ENCODE peak calls at places on chromosomes 5 and 9, in four cellular contexts. W, H, N and K are unnamed samples.

GRCh38 chr9:100720922-100721321 is 143.0 kb downstream of the CAVIN4 start:
- DNase-seq in W (no peak), H (no peak), N (no peak), K (no peak)

GRCh38 chr9:69122391-69123141 is 51.5 kb upstream of the TJP2 start:
- DNase-seq in W (peak; percentile 60), H (peak; percentile 74), N (no peak), K (peak; percentile 70)

GRCh38 chr9:134944916-134945315 is 27.2 kb upstream of the FCN1 start:
- DNase-seq in W (no peak), H (no peak), N (no peak), K (no peak)

GRCh38 chr5:61505281-61505680 is 173.2 kb downstream of the ZSWIM6 start:
- DNase-seq in W (no peak), H (no peak), N (no peak), K (no peak)

GRCh38 chr9:87950765-87951488 is 23.4 kb downstream of the CDK20 start:
- DNase-seq in W (peak; percentile 33), H (peak; percentile 62), N (no peak), K (no peak)

GRCh38 chr9:82327641-82328040 is 339.1 kb downstream of the SPATA31D1 start:
- DNase-seq in W (no peak), H (no peak), N (no peak), K (no peak)

GRCh38 chr9:127884427-127884911 is 7.0 kb upstream of the AK1 start:
- DNase-seq in W (peak; percentile 80), H (no peak), N (peak; percentile 64), K (no peak)

GRCh38 chr5:88785396-88786216 is 97.4 kb downstream of the MEF2C start:
- DNase-seq in W (peak; percentile 98), H (peak; percentile 26), N (no peak), K (peak; percentile 98)

GRCh38 chr5:15645376-15645775 is 145.4 kb downstream of the FBXL7 start:
- DNase-seq in W (peak; percentile 77), H (peak; percentile 32), N (no peak), K (no peak)

GRCh38 chr5:168447748-168448147 is 38.5 kb upstream of the RARS1 start:
- DNase-seq in W (no peak), H (no peak), N (no peak), K (no peak)

GRCh38 chr9:87088192-87088591 is 140.9 kb upstream of the GAS1 start:
- DNase-seq in W (no peak), H (no peak), N (no peak), K (no peak)

GRCh38 chr5:60463179-60463868 is 236.6 kb downstream of the DEPDC1B start:
- DNase-seq in W (no peak), H (no peak), N (no peak), K (peak; percentile 1)

GRCh38 chr9:71323357-71323756 is 201.9 kb upstream of the TRPM3 start:
- DNase-seq in W (no peak), H (no peak), N (no peak), K (no peak)

GRCh38 chr5:159912033-159912800 is 4.1 kb upstream of the ADRA1B start:
- DNase-seq in W (peak; percentile 61), H (peak; percentile 37), N (no peak), K (peak; percentile 52)

GRCh38 chr9:36040271-36040925 is 3.7 kb downstream of the RECK start:
- DNase-seq in W (no peak), H (no peak), N (no peak), K (no peak)

GRCh38 chr5:168714046-168714445 is 134.9 kb upstream of the PANK3 start:
- DNase-seq in W (peak; percentile 47), H (no peak), N (no peak), K (peak; percentile 9)

GRCh38 chr5:145574889-145575573 is 260.1 kb downstream of the PRELID2 start:
- DNase-seq in W (peak; percentile 19), H (no peak), N (no peak), K (no peak)

GRCh38 chr5:58940446-58940845 is 357.6 kb downstream of the RAB3C start:
- DNase-seq in W (no peak), H (no peak), N (no peak), K (no peak)

GRCh38 chr5:685262-686171 is 7.6 kb downstream of the TPPP start:
- DNase-seq in W (no peak), H (no peak), N (no peak), K (no peak)

GRCh38 chr5:179206366-179206765 is 138.9 kb downstream of the ADAMTS2 start:
- DNase-seq in W (no peak), H (no peak), N (no peak), K (no peak)

GRCh38 chr9:129141066-129142041 is 30.1 kb downstream of the PTPA start:
- DNase-seq in W (peak; percentile 71), H (no peak), N (peak; percentile 44), K (peak; percentile 95)

GRCh38 chr9:6355728-6356127 is 27.6 kb downstream of the TPD52L3 start:
- DNase-seq in W (peak; percentile 23), H (no peak), N (no peak), K (peak; percentile 52)

GRCh38 chr5:124746916-124747769 is 704 bp upstream of the ZNF608 start:
- DNase-seq in W (peak; percentile 57), H (peak; percentile 94), N (peak; percentile 65), K (peak; percentile 88)

GRCh38 chr9:38112010-38112409 is 43.0 kb upstream of the SHB start:
- DNase-seq in W (no peak), H (no peak), N (no peak), K (peak; percentile 13)

GRCh38 chr9:88741335-88741734 is 206.4 kb downstream of the NXNL2 start:
- DNase-seq in W (no peak), H (peak; percentile 51), N (no peak), K (no peak)

GRCh38 chr9:107059215-107059614 is 196.2 kb downstream of the ZNF462 start:
- DNase-seq in W (no peak), H (no peak), N (no peak), K (no peak)

GRCh38 chr9:115035872-115036612 is 81.9 kb downstream of the TNC start:
- DNase-seq in W (no peak), H (no peak), N (no peak), K (no peak)

GRCh38 chr5:116557669-116558271 is 16.9 kb downstream of the SEMA6A start:
- DNase-seq in W (peak; percentile 34), H (no peak), N (no peak), K (peak; percentile 8)

GRCh38 chr5:81878333-81878732 is 93.5 kb upstream of the ATG10 start:
- DNase-seq in W (no peak), H (no peak), N (no peak), K (no peak)

GRCh38 chr5:16666861-16667481 is 50.2 kb upstream of the RETREG1 start:
- DNase-seq in W (no peak), H (peak; percentile 18), N (peak; percentile 58), K (peak; percentile 11)

GRCh38 chr5:142399899-142400298 is 75.1 kb upstream of the SPRY4 start:
- DNase-seq in W (no peak), H (no peak), N (no peak), K (no peak)

GRCh38 chr5:172076783-172077244 is 70.4 kb upstream of the FBXW11 start:
- DNase-seq in W (no peak), H (peak; percentile 90), N (no peak), K (no peak)

GRCh38 chr9:21015122-21015815 is 16.2 kb downstream of the HACD4 start:
- DNase-seq in W (no peak), H (no peak), N (no peak), K (no peak)

GRCh38 chr9:5620494-5620893 is 8.4 kb upstream of the RIC1 start:
- DNase-seq in W (no peak), H (no peak), N (no peak), K (no peak)

GRCh38 chr5:98258939-98259338 is 514.5 kb upstream of the RGMB start:
- DNase-seq in W (no peak), H (no peak), N (no peak), K (no peak)

GRCh38 chr5:87268970-87269377 is 1.3 kb downstream of the RASA1 start:
- DNase-seq in W (no peak), H (no peak), N (no peak), K (peak; percentile 45)

GRCh38 chr5:179878222-179879002 is 19.8 kb upstream of the MRNIP start:
- DNase-seq in W (peak; percentile 58), H (no peak), N (no peak), K (no peak)